ENCODE peak calls at places on chromosome 12, in five cellular contexts. N is cardiac fibroblast; I is stomach; M is CD4-positive, alpha-beta T cell; T is heart left ventricle. V is an unnamed sample.

GRCh38 chr12:71710276-71711125 is 24.6 kb downstream of the TMEM19 start:
- DNase-seq in N (peak), I (no peak), M (no peak), T (no peak), V (no peak)

GRCh38 chr12:89166525-89166934 is 185.8 kb downstream of the DUSP6 start:
- DNase-seq in N (peak), I (no peak), M (no peak), T (no peak), V (no peak)

GRCh38 chr12:2194060-2194459 is 141.3 kb downstream of the CACNA1C start:
- DNase-seq in N (no peak), I (no peak), M (no peak), T (no peak), V (no peak)

GRCh38 chr12:119512772-119513497 is 80.6 kb upstream of the TMEM233 start:
- DNase-seq in N (no peak), I (no peak), M (no peak), T (no peak), V (peak)

GRCh38 chr12:60644076-60644475 is 1048.2 kb downstream of the SLC16A7 start:
- DNase-seq in N (no peak), I (no peak), M (no peak), T (no peak), V (no peak)

GRCh38 chr12:24414421-24414820 is 465.0 kb upstream of the SOX5 start:
- DNase-seq in N (no peak), I (no peak), M (no peak), T (no peak), V (no peak)

GRCh38 chr12:879641-880040 is 69.9 kb downstream of the RAD52 start:
- DNase-seq in N (peak), I (no peak), M (no peak), T (no peak), V (no peak)

GRCh38 chr12:80064269-80064668 is 35.1 kb upstream of the OTOGL start:
- DNase-seq in N (peak), I (no peak), M (no peak), T (no peak), V (no peak)

GRCh38 chr12:126668538-126668937 is 1598.4 kb upstream of the TMEM132C start:
- DNase-seq in N (peak), I (no peak), M (no peak), T (no peak), V (no peak)

GRCh38 chr12:118925407-118926202 is 55.7 kb upstream of the SRRM4 start:
- DNase-seq in N (no peak), I (no peak), M (no peak), T (no peak), V (no peak)

GRCh38 chr12:121217066-121217465 is 7.1 kb downstream of the P2RX4 start:
- DNase-seq in N (no peak), I (no peak), M (no peak), T (no peak), V (no peak)

GRCh38 chr12:65612440-65612839 is 211.8 kb upstream of the HMGA2 start:
- DNase-seq in N (peak), I (no peak), M (no peak), T (no peak), V (no peak)

GRCh38 chr12:89525002-89525823 is 617 bp upstream of the GALNT4 start:
- DNase-seq in N (no peak), I (peak), M (peak), T (peak), V (peak)

GRCh38 chr12:11561416-11561815 is 88.1 kb upstream of the ETV6 start:
- DNase-seq in N (no peak), I (no peak), M (no peak), T (no peak), V (no peak)

GRCh38 chr12:59398164-59398563 is 197.7 kb upstream of the SLC16A7 start:
- DNase-seq in N (no peak), I (no peak), M (no peak), T (no peak), V (no peak)

GRCh38 chr12:77107121-77107520 is 41.8 kb upstream of the E2F7 start:
- DNase-seq in N (no peak), I (no peak), M (no peak), T (no peak), V (no peak)

GRCh38 chr12:96236221-96236822 is 42.1 kb downstream of the ELK3 start:
- DNase-seq in N (peak), I (no peak), M (no peak), T (peak), V (no peak)

GRCh38 chr12:113056631-113057488 is at the start of gene DTX1:
- DNase-seq in N (peak), I (no peak), M (peak), T (peak), V (no peak)

GRCh38 chr12:64826234-64826633 is 1.8 kb downstream of the TBC1D30 start:
- DNase-seq in N (peak), I (peak), M (peak), T (peak), V (peak)

GRCh38 chr12:12016284-12017100 is 54.2 kb upstream of the BCL2L14 start:
- DNase-seq in N (peak), I (no peak), M (no peak), T (no peak), V (no peak)

GRCh38 chr12:120118710-120119097 is 2.2 kb upstream of the RAB35 start:
- DNase-seq in N (peak), I (no peak), M (no peak), T (no peak), V (no peak)

GRCh38 chr12:28645436-28645835 is 455.2 kb downstream of the CCDC91 start:
- DNase-seq in N (no peak), I (no peak), M (no peak), T (no peak), V (no peak)

GRCh38 chr12:93441617-93442410 is at the start of gene UBE2N:
- DNase-seq in N (peak), I (peak), M (peak), T (peak), V (peak)
- TF ChIP-seq CTCF in N (no peak), I (no peak), M (no peak), T (no peak), V (no peak)

GRCh38 chr12:56128669-56129209 is 672 bp downstream of the ESYT1 start:
- DNase-seq in N (peak), I (no peak), M (no peak), T (no peak), V (no peak)
- TF ChIP-seq CTCF in N (no peak), I (no peak), M (no peak), T (no peak), V (no peak)

DNA sequence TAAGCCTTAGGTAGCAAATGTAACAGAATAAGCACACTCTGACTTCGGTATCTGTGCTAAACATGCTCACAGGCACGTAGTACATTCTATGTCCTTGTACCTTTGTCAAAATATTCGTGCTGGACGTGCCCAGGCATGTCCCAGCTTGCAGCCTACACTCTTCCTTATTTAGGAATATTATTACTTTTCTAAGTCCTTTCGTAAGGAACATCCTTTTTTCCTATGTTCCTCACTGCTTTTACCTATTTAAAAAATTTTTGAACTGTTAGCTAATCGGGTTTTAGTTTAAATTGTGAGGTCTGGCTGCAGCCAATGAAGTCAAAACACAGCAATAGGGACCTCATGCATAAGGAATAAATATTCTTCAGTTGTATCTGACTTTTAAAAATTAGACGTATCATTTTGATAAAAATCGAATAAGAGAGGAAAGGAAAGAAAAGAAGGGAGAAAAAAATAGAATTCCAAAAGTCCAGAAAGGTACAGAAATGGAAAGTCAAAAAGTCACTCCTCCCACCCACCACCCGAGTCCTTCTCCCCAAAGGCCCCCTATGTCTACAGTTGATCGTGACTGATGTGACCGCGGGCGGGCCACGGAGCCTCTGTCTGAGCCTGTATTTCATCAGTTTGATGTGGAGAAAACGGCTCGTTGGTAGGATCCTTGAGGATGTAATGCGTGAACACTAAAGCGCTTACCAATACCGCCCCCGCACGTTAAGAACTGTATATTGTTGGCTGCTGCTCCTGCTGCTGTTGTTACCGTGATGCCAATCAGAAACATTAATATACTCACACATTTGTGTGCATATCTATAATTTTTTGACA is 24.4 kb upstream of the UBC start:
- DNase-seq in N (peak), I (peak), M (peak), T (peak), V (peak)
- TF ChIP-seq CTCF in N (peak), I (peak), M (peak), T (peak), V (no peak)

GRCh38 chr12:122306407-122306806 is 40.1 kb upstream of the VPS33A start:
- DNase-seq in N (no peak), I (no peak), M (no peak), T (no peak), V (no peak)
- TF ChIP-seq CTCF in N (no peak), I (no peak), M (no peak), T (peak), V (no peak)

DNA sequence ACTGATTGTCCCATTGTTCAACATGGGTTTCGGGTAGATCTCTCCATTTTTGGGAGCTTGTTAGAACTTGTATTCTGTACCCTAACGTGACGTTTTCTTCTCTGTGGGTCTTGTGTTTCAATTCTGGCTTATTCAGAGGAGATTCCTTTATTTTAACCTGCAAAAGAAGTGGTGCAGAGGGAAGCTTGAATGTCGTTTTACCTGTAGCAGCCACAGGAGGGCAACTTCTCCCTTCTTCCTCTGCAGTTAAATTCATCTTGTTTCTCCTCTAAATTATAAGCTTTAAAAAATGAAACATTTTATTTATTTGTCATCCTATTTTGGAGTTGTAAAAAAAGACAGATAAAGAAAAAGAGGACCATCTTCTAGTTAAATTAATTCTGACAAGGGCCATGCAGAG is 13.7 kb upstream of the CLEC4D start:
- DNase-seq in N (no peak), I (no peak), M (no peak), T (no peak), V (no peak)
- TF ChIP-seq CTCF in N (no peak), I (no peak), M (no peak), T (no peak), V (no peak)

GRCh38 chr12:107101651-107102050 is 8.3 kb upstream of the CRY1 start:
- DNase-seq in N (no peak), I (no peak), M (no peak), T (no peak), V (no peak)
- TF ChIP-seq CTCF in N (no peak), I (no peak), M (no peak), T (no peak), V (no peak)

GRCh38 chr12:101804409-101804808 is 26.4 kb downstream of the GNPTAB start:
- DNase-seq in N (no peak), I (no peak), M (no peak), T (no peak), V (no peak)
- TF ChIP-seq CTCF in N (no peak), I (no peak), M (no peak), T (no peak), V (no peak)

DNA sequence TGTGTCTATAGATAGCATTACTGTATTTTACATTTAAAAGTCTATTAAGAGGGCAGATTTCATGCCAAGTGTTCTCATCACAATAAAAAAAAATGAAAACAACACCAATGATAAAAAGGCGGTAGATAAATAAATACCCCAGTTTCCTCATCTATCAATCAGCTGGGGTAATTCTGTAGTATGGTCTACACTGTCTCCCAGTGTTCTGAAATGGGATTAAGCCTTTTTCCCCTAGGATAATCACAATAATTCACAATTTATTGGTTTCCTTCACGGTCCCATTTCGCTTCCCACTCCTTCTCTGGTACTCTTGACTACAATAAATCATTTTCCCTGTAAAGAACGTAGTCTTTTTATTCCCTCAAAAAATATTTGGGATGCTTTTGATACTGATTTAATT is 114.3 kb downstream of the SSPN start:
- DNase-seq in N (no peak), I (no peak), M (no peak), T (no peak), V (no peak)
- TF ChIP-seq CTCF in N (no peak), I (peak), M (no peak), T (no peak), V (no peak)

DNA sequence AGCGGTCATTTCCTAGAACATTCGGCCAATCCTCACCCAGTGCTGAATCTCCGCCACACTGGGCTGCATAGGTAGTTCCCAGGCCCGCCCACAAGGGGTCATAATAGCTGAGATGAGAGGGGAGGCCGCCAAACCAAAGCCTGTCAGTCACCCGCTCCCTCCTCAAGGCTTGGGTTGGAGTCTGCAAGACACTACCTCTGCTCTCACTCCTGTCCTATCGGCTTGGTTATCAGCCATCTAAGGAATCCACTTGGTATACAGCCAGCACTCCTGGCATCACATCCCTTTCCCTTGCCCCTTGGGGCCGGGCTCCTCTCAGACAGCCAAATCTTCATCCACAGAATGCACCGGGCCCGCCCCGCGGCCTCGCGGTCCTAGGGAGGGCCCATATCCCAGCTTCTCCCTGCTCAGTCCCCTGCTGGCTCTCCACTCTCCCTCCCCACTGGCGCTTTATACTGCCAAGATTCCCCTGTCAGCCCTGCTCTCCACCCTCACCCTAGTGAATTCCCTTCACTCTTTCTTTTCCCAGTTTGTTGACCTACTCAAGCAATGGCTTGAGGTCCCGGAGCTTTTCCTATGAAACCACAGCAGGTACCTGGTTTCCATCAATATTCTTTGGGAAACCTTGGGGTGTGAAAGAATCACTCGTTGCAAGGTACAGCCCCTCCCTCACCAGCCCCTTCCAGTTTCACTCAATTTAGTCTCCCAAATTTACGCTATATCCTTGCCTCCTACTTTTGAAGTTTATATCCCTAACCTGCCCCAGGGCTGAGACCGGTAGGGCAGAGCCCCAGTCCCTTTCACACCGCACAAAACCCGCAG is 1.5 kb downstream of the IFFO1 start:
- DNase-seq in N (peak), I (peak), M (peak), T (peak), V (peak)
- TF ChIP-seq CTCF in N (peak), I (peak), M (peak), T (peak), V (peak)

V was measured in endothelial cell.